ENCODE peak calls at places on chromosomes 7 and 10, in seven cellular contexts. E is HCT116, U is PC-3, S is GM23338, R is MM.1S, D is neural progenitor cell, X is OCI-LY7. G is an unnamed sample.

GRCh38 chr10:132628966-132629900 is 91.6 kb downstream of the INPP5A start:
- DNase-seq in E (no peak), U (no peak), S (no peak), R (no peak), D (no peak), X (no peak), G (no peak)

GRCh38 chr10:60238408-60239100 is 151.1 kb downstream of the ANK3 start:
- DNase-seq in E (peak; percentile 2), U (peak; percentile 89), S (peak; percentile 74), R (peak; percentile 57), D (peak; percentile 37), X (peak; percentile 85), G (peak; percentile 49)

GRCh38 chr10:19412531-19412930 is 363.9 kb downstream of the MALRD1 start:
- DNase-seq in E (no peak), U (peak; percentile 38), S (peak; percentile 79), R (peak; percentile 48), D (peak; percentile 59), X (no peak), G (peak; percentile 51)

GRCh38 chr7:101636822-101637623 is 7.9 kb upstream of the MYL10 start:
- DNase-seq in E (no peak), U (no peak), S (no peak), R (no peak), D (no peak), X (no peak), G (no peak)

GRCh38 chr7:131931368-131931767 is 374.9 kb upstream of the PODXL start:
- DNase-seq in E (no peak), U (no peak), S (no peak), R (no peak), D (no peak), X (no peak), G (peak; percentile 47)

GRCh38 chr10:624605-625334 is 64.7 kb downstream of the DIP2C start:
- DNase-seq in E (no peak), U (no peak), S (peak; percentile 77), R (no peak), D (peak; percentile 61), X (no peak), G (peak; percentile 89)

GRCh38 chr10:73997479-73997805 is 474 bp upstream of the VCL start:
- DNase-seq in E (no peak), U (no peak), S (no peak), R (peak; percentile 67), D (no peak), X (peak; percentile 78), G (no peak)

GRCh38 chr10:116521424-116522305 is 24.1 kb upstream of the PNLIP start:
- DNase-seq in E (peak; percentile 62), U (peak; percentile 60), S (peak; percentile 72), R (peak; percentile 55), D (peak; percentile 54), X (peak; percentile 30), G (peak; percentile 58)

GRCh38 chr10:69004821-69005220 is 16.2 kb downstream of the KIFBP start:
- DNase-seq in E (peak; percentile 18), U (peak; percentile 80), S (peak; percentile 49), R (peak; percentile 50), D (peak; percentile 13), X (peak; percentile 49), G (peak; percentile 78)

GRCh38 chr10:46523881-46524470 is 32.5 kb downstream of the GPRIN2 start:
- DNase-seq in E (peak; percentile 35), U (peak; percentile 99), S (no peak), R (no peak), D (no peak), X (no peak), G (peak; percentile 98)

GRCh38 chr10:71762324-71762723 is 11.0 kb downstream of the VSIR start:
- DNase-seq in E (no peak), U (no peak), S (no peak), R (no peak), D (no peak), X (no peak), G (no peak)

GRCh38 chr7:44394636-44395035 is 69.2 kb upstream of the CAMK2B start:
- DNase-seq in E (no peak), U (no peak), S (no peak), R (no peak), D (no peak), X (no peak), G (no peak)

GRCh38 chr7:38863609-38864291 is 45.2 kb downstream of the VPS41 start:
- DNase-seq in E (peak; percentile 85), U (peak; percentile 82), S (peak; percentile 29), R (no peak), D (no peak), X (no peak), G (no peak)

GRCh38 chr7:27901028-27901760 is 161.2 kb downstream of the TAX1BP1 start:
- DNase-seq in E (no peak), U (peak; percentile 28), S (no peak), R (peak; percentile 78), D (no peak), X (peak; percentile 68), G (peak; percentile 84)

GRCh38 chr10:117411440-117412428 is 36.5 kb upstream of the PDZD8 start:
- DNase-seq in E (no peak), U (no peak), S (no peak), R (no peak), D (no peak), X (no peak), G (no peak)

GRCh38 chr10:119689016-119689564 is 36.8 kb upstream of the INPP5F start:
- DNase-seq in E (no peak), U (no peak), S (peak; percentile 43), R (no peak), D (peak; percentile 58), X (no peak), G (no peak)

GRCh38 chr10:113961261-113961938 is 82.3 kb upstream of the ADRB1 start:
- DNase-seq in E (no peak), U (no peak), S (no peak), R (peak; percentile 96), D (no peak), X (peak; percentile 90), G (no peak)

GRCh38 chr7:91185771-91186170 is 78.5 kb upstream of the FZD1 start:
- DNase-seq in E (no peak), U (no peak), S (no peak), R (no peak), D (no peak), X (no peak), G (peak; percentile 31)

GRCh38 chr10:21396889-21397288 is 128.6 kb downstream of the SKIDA1 start:
- DNase-seq in E (no peak), U (no peak), S (no peak), R (no peak), D (no peak), X (no peak), G (no peak)

GRCh38 chr10:124728830-124729661 is 15.1 kb downstream of the FAM53B start:
- DNase-seq in E (no peak), U (no peak), S (no peak), R (no peak), D (no peak), X (no peak), G (no peak)

GRCh38 chr7:37191797-37192196 is 256.9 kb downstream of the ELMO1 start:
- DNase-seq in E (no peak), U (no peak), S (no peak), R (no peak), D (no peak), X (no peak), G (no peak)

GRCh38 chr7:37131855-37132254 is 316.8 kb downstream of the ELMO1 start:
- DNase-seq in E (no peak), U (no peak), S (no peak), R (no peak), D (no peak), X (no peak), G (no peak)

DNA sequence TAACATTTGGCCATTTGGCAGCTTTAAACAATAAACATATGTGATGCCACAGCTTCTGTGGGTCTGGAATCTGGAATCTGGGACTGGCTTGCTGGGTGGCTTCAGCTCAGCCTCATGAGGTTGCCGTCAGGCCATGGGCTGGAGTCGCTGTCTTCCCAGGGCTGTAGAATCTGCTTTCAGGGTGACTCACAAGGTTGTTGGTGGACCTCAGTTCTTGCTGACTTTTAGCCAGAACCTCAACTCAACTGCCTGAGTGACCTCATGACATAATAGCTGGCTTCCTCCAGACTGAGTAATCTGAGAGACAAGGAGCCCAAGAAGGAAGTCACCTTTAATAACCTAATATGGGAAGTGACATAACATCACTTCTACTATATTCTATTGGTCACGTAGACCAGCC is 44.6 kb upstream of the TSPAN13 start:
- DNase-seq in E (no peak), U (peak; percentile 82), S (peak; percentile 15), R (no peak), D (no peak), X (no peak), G (peak; percentile 99)
- TF ChIP-seq EZH2phosphoT487 in E (no peak), U (no peak), S (no peak), R (no peak), D (no peak), X (no peak), G (no peak)

DNA sequence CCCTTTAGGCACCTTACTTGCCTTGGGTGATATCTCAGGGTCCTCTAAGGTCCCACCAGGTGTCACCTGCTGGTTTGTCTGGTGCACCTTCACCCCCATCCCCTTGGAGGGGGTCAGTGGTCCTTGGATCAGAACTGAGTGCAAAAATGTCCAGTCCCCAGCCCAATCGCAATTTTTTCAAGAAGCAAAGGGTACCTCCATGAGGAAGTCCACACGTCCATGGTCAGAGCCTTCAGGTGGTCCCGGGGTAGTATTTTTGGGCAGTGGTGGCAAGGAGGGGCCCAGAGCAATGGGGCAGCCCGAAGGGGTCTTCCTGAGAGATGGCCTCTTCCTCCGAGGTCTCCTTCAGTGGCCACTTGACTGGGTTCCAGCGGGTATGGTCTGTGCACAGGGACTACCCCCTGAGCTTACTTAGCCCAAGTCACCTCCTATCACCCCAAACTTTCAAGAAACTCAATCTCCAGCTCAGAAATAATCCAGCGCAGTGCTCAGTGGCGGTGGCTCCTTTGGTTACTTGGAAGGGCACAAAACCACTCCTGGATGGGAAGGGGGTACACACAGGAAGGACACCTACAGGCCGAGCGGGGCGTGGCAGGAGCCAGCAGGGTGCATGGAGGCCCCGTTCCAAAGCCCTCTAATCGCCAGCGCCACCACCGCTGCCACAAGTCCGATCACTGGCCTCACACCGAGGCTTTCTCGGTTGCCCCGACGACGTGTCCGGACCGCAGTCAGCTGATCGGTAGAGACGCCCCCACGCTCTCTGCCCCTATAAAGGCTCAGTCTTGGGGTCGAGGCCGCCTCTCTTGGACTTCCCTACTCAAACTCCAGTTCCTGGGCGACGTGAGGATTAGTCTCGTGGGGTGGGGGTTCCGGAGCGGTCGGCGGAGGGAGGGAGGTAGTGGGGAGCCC is 4.5 kb downstream of the SAP25 start:
- DNase-seq in E (no peak), U (no peak), S (peak; percentile 96), R (no peak), D (peak; percentile 94), X (peak; percentile 57), G (peak; percentile 61)
- TF ChIP-seq EZH2phosphoT487 in E (no peak), U (no peak), S (no peak), R (no peak), D (no peak), X (no peak), G (no peak)

GRCh38 chr10:33331020-33331557 is 3.4 kb downstream of the NRP1 start:
- DNase-seq in E (no peak), U (peak; percentile 71), S (no peak), R (no peak), D (peak; percentile 52), X (no peak), G (peak; percentile 21)
- TF ChIP-seq EZH2phosphoT487 in E (no peak), U (no peak), S (no peak), R (no peak), D (peak; percentile 77), X (no peak), G (no peak)

DNA sequence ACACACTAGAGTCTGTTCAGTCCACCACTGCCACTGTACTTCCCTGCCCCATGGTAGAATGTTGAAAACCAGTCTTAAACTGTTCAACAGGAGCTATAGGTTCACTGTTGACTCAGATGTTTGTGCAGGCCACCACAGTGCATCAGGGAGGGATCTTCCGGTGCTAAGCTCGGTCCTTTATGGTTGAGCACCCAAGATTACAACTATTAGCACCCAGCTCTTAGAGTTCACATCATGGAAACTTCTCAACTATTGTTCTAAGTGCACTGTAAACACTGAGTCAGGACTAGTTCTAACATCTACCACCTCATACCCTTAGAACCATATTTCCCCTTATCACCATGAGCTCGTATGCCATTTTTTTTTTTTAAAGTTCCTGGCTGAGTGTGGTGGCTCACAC is 97.1 kb upstream of the MXI1 start:
- DNase-seq in E (no peak), U (no peak), S (no peak), R (no peak), D (no peak), X (no peak), G (no peak)
- TF ChIP-seq EZH2phosphoT487 in E (no peak), U (no peak), S (no peak), R (no peak), D (no peak), X (no peak), G (no peak)